ENCODE peak calls at places on chromosomes 6 and 20, in seven cellular contexts. L, T, U, F, I, K and X are unnamed samples.

GRCh38 chr20:20677186-20677585 is 35.3 kb downstream of the RALGAPA2 start:
- DNase-seq in T (peak; percentile 55), L (no peak), F (peak; percentile 34), U (no peak), K (no peak), I (no peak), X (no peak)

GRCh38 chr20:3013771-3014170 is 29.7 kb upstream of the GNRH2 start:
- DNase-seq in K (no peak), T (no peak), I (no peak), L (no peak), U (no peak), F (no peak), X (no peak)

GRCh38 chr20:36147707-36148106 is 6.8 kb upstream of the EPB41L1 start:
- DNase-seq in T (peak; percentile 89), I (no peak), F (peak; percentile 14), K (no peak), U (no peak), L (no peak), X (no peak)

GRCh38 chr6:105851181-105851580 is 235.0 kb upstream of the PRDM1 start:
- DNase-seq in T (peak; percentile 80), K (no peak), U (peak; percentile 72), F (no peak), I (peak; percentile 77), L (no peak), X (no peak)

GRCh38 chr6:6793388-6794250 is 205.1 kb downstream of the LY86 start:
- DNase-seq in L (no peak), T (no peak), I (no peak), K (no peak), F (no peak), U (no peak), X (no peak)

GRCh38 chr6:75747985-75748742 is 875 bp upstream of the MYO6 start:
- DNase-seq in F (no peak), L (no peak), I (no peak), T (no peak), U (no peak), K (no peak), X (no peak)

GRCh38 chr6:165950316-165950715 is 217.3 kb downstream of the TBXT start:
- DNase-seq in K (no peak), L (no peak), T (no peak), F (no peak), I (no peak), U (no peak), X (no peak)

GRCh38 chr20:43963233-43963632 is 48.6 kb downstream of the TOX2 start:
- DNase-seq in F (no peak), T (no peak), K (no peak), U (no peak), I (no peak), L (no peak), X (peak; percentile 69)

GRCh38 chr20:64233725-64234124 is 21.8 kb upstream of the PCMTD2 start:
- DNase-seq in I (no peak), U (no peak), T (no peak), K (no peak), F (no peak), L (no peak), X (peak; percentile 88)

GRCh38 chr6:166587631-166588413 is 1.3 kb upstream of the RAMACL start:
- DNase-seq in I (peak; percentile 15), F (no peak), K (no peak), L (no peak), U (no peak), T (no peak), X (no peak)

GRCh38 chr20:6081236-6081635 is 27.4 kb upstream of the LRRN4 start:
- DNase-seq in F (peak; percentile 22), I (no peak), U (peak; percentile 64), K (no peak), T (peak; percentile 69), L (no peak), X (no peak)

GRCh38 chr6:16909599-16910360 is 148.5 kb upstream of the ATXN1 start:
- DNase-seq in K (no peak), F (peak; percentile 54), T (peak; percentile 90), I (no peak), L (no peak), U (peak; percentile 90), X (no peak)

GRCh38 chr20:771741-772464 is 3.6 kb upstream of the SLC52A3 start:
- DNase-seq in F (no peak), K (no peak), L (no peak), U (no peak), I (no peak), T (no peak), X (no peak)

GRCh38 chr6:45439459-45439858 is 61.7 kb upstream of the SUPT3H start:
- DNase-seq in I (no peak), L (no peak), T (no peak), F (no peak), U (no peak), K (no peak), X (no peak)

GRCh38 chr20:63701329-63702035 is 5.0 kb downstream of the TNFRSF6B start:
- DNase-seq in K (no peak), T (no peak), U (no peak), F (no peak), L (no peak), I (no peak), X (peak; percentile 53)

GRCh38 chr6:45807610-45808009 is 208.1 kb downstream of the CLIC5 start:
- DNase-seq in U (no peak), F (no peak), I (no peak), L (no peak), T (no peak), K (no peak), X (no peak)

GRCh38 chr6:147970970-147971369 is 371.7 kb upstream of the SASH1 start:
- DNase-seq in I (peak; percentile 34), K (no peak), T (no peak), U (no peak), L (no peak), F (no peak), X (no peak)

GRCh38 chr6:70371454-70372105 is 41.7 kb upstream of the FAM135A start:
- DNase-seq in L (no peak), K (no peak), I (peak; percentile 28), U (peak; percentile 57), F (peak; percentile 74), T (peak; percentile 68), X (no peak)

GRCh38 chr6:105893741-105894140 is 192.4 kb upstream of the PRDM1 start:
- DNase-seq in L (no peak), F (no peak), U (no peak), K (peak; percentile 68), T (no peak), I (no peak), X (no peak)

GRCh38 chr6:155495011-155495768 is 39.6 kb upstream of the NOX3 start:
- DNase-seq in K (peak; percentile 21), L (no peak), T (peak; percentile 94), U (peak; percentile 77), I (peak; percentile 76), F (peak; percentile 70), X (no peak)

GRCh38 chr20:4134861-4135379 is 119.6 kb upstream of the RNF24 start:
- DNase-seq in F (no peak), T (no peak), K (peak; percentile 67), I (no peak), U (no peak), L (no peak), X (no peak)

GRCh38 chr6:4778086-4778485 is 1.9 kb downstream of the CDYL start:
- DNase-seq in I (no peak), F (no peak), L (no peak), K (no peak), T (peak; percentile 23), U (no peak), X (no peak)
- H3K4me3 ChIP-seq in I (peak overlapping the region; percentile 93), F (no peak overlapping the region), L (peak overlapping the region; percentile 59), K (peak overlapping the region; percentile 83), T (peak overlapping the region; percentile 78), U (peak overlapping the region; percentile 80), X (no peak overlapping the region)

DNA sequence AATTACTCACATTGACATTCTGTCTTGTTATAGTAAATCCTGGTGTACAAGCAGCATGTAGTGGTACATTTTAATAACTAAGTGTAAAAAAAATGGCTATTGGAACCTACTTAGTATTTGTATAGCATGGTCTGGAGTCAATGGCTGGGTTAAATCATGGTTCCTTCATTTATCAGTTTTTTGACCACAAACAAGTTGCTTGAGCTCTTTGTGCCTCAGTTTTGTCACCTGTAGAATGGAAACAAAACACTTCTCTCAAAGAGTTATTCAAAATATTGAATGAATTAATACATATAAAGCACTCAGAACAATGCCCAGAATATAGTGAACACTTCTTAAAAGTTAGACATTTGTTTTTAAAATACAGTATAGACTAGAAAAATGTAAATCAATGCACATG is 93.2 kb upstream of the HS3ST5 start:
- DNase-seq in K (no peak), L (no peak), F (no peak), T (no peak), I (no peak), U (no peak), X (no peak)
- H3K4me3 ChIP-seq in K (no peak overlapping the region), L (no peak overlapping the region), F (no peak overlapping the region), T (no peak overlapping the region), I (no peak overlapping the region), U (no peak overlapping the region), X (no peak overlapping the region)

DNA sequence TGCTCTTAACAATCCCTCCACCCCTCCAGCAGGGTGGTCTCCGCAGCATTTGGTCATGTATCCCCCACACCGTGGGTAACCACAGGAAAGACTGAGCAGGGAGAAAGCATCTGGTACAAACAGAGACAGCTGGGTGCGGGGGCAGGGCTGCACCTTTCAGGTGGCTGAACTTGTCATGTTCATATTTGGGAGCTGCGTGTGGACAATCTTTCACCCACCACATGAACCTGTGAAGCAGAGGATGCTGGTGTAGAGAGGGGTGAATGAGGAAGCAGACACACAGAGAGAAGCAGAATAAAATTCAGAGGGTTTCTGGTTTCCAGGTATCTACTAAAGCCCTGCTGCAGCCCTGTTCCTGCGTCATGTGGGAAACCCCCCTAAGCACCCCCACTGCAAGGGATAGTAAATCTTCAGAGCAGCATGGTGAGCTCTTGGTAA is 8.9 kb downstream of the GFOD1 start:
- DNase-seq in L (no peak), F (no peak), U (no peak), K (no peak), I (no peak), T (no peak), X (no peak)
- H3K4me3 ChIP-seq in L (no peak overlapping the region), F (no peak overlapping the region), U (no peak overlapping the region), K (no peak overlapping the region), I (no peak overlapping the region), T (no peak overlapping the region), X (no peak overlapping the region)

GRCh38 chr20:46458891-46459750 is 52.7 kb upstream of the ELMO2 start:
- DNase-seq in T (no peak), U (peak; percentile 1), F (no peak), L (no peak), I (peak; percentile 91), K (peak; percentile 70), X (no peak)
- H3K4me3 ChIP-seq in T (no peak overlapping the region), U (no peak overlapping the region), F (no peak overlapping the region), L (no peak overlapping the region), I (peak overlapping the region; percentile 57), K (peak overlapping the region; percentile 37), X (no peak overlapping the region)

DNA sequence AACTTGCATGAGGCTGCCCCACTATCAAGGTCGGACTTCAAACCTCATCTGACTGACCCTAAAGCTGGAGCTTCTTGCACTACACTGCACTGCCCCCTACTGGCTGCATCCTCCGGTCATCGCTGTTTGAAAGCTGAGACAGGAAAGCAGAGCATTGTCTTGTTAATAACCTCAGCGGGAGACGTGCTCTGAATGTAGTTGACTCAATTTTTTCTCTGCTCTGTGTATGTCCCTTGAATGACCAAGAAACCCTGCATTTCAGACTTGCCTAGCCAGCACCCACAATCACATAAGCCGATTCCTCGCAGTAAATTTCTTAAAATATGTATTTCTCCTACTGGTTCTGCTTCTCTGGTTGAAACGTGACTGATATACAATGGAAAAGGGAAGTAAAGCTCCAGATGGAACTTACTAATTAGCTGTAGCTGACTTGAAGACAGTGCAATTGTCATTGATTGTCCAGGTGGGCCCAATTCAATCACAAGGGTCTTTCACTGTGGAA is 27.8 kb downstream of the TCF21 start:
- DNase-seq in F (peak; percentile 91), T (peak; percentile 86), I (peak; percentile 97), L (peak; percentile 82), U (peak; percentile 89), K (peak; percentile 90), X (peak; percentile 82)
- H3K4me3 ChIP-seq in F (no peak overlapping the region), T (no peak overlapping the region), I (peak overlapping the region; percentile 33), L (peak overlapping the region; percentile 6), U (no peak overlapping the region), K (no peak overlapping the region), X (no peak overlapping the region)